ENCODE peak calls at places on chromosomes 2 and 18, in four cellular contexts. K is trophoblast cell, D is neuronal stem cell, F is H1. N is an unnamed sample. For H3K4me1, the result is how much of the 10 kb centered on the place peaks cover.

GRCh38 chr2:62196278-62196901 is 475 bp downstream of the B3GNT2 start:
- DNase-seq in F (peak), K (peak), D (peak), N (peak)

GRCh38 chr2:227164745-227165350 is 424 bp downstream of the COL4A3 start:
- DNase-seq in F (no peak), D (peak), K (no peak), N (no peak)

GRCh38 chr18:1062592-1062991 is 157.9 kb downstream of the ADCYAP1 start:
- DNase-seq in K (no peak), D (no peak), F (no peak), N (no peak)

GRCh38 chr18:22250026-22250425 is 80.6 kb downstream of the GATA6 start:
- DNase-seq in D (no peak), K (no peak), F (no peak), N (no peak)

GRCh38 chr2:40369619-40370397 is 82.1 kb downstream of the SLC8A1 start:
- DNase-seq in K (no peak), D (no peak), F (no peak), N (no peak)

GRCh38 chr2:102660574-102660973 is 41.2 kb downstream of the SLC9A2 start:
- DNase-seq in F (no peak), D (no peak), K (peak), N (no peak)

GRCh38 chr2:170953976-170954375 is 24.9 kb downstream of the GORASP2 start:
- DNase-seq in D (no peak), K (no peak), F (no peak), N (peak)

GRCh38 chr2:17576802-17577201 is 36.3 kb downstream of the VSNL1 start:
- DNase-seq in K (no peak), D (no peak), F (no peak), N (no peak)

GRCh38 chr2:220499281-220499680 is 871.9 kb downstream of the SLC4A3 start:
- DNase-seq in F (no peak), K (peak), D (no peak), N (peak)

GRCh38 chr2:120737802-120738516 is 2.3 kb downstream of the GLI2 start:
- DNase-seq in D (no peak), K (no peak), F (peak), N (peak)

GRCh38 chr2:147198651-147199171 is 646.1 kb upstream of the ACVR2A start:
- DNase-seq in K (no peak), D (no peak), F (no peak), N (no peak)

GRCh38 chr2:43088148-43089073 is 138.0 kb downstream of the ZFP36L2 start:
- DNase-seq in F (no peak), D (no peak), K (peak), N (peak)

GRCh38 chr18:32529737-32530420 is 59.2 kb upstream of the GAREM1 start:
- DNase-seq in K (no peak), F (no peak), D (no peak), N (no peak)

GRCh38 chr2:69946351-69947077 is 14.9 kb downstream of the ASPRV1 start:
- DNase-seq in F (no peak), D (no peak), K (no peak), N (peak)

GRCh38 chr2:20595439-20596192 is 55.3 kb downstream of the HS1BP3 start:
- DNase-seq in K (peak), F (no peak), D (no peak), N (peak)

GRCh38 chr2:37205689-37206341 is 9.5 kb downstream of the CEBPZOS start:
- DNase-seq in F (no peak), D (no peak), K (no peak), N (no peak)

GRCh38 chr2:72864500-72864899 is 22.7 kb upstream of the SPR start:
- DNase-seq in D (no peak), K (no peak), F (no peak), N (peak)

GRCh38 chr18:62717850-62718229 is 2.5 kb downstream of the PHLPP1 start:
- DNase-seq in F (no peak), K (no peak), D (no peak), N (peak)

DNA sequence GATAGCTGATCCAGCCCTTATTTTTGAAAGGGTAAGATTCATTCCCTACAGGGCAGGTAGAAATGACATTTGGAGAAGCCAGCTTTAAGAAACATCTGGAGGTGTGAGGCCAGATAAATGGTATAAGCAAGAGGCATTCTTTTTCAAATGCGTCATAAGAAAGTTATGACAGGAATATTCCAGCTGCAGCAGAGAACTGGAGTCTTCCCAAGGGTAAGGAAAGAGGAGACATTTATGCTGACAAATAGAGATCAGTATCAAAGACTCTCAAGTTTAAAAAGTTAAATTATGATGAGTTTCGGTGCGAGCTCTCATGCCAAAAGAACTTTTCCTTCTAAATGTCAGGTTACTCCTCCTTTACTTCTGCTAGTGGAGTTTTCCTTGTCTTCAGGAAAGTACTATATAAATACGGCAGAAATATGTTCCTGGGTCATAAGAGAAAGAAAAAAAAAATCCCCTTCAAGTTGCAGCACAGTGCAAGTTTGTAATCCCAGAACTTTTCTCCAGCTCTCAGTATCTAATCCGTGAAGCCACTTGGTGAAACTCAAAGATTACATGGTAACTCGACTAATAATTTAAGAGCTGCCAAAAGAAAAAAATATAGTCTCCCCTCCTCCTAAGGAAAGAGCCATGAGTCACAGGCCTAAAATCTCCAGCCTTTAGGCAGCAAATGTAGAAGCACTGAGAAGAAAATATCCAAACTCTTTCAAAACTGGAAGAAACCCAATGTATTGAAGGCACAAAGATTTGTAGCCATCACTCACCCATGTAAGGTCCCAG is 428.1 kb downstream of the MEIS1 start:
- DNase-seq in D (no peak), F (no peak), K (peak), N (peak)
- H4K8ac ChIP-seq in D (no peak), F (no peak), K (no peak), N (no peak)

DNA sequence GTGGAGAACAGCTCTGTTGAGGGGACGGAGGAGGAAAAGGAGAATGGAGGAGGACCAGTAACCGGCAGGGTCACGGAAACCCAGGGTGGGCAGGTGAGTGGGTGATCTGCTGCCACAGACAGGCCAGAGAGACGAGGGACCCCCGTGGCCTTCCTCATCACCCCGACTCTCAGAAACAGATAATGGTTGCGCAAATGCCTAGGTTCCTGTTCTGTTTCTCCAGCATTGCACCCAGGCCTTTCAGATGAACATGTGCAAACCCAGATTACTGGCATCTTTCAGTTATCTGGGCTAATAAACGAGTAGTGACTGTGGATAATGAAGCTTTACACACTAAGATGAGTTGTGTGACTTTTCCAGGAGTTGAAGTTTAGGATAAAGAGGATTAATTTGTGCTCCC is 46.5 kb downstream of the TET3 start:
- DNase-seq in F (no peak), D (no peak), K (no peak), N (no peak)
- H3K4me1 ChIP-seq in F (under half), D (under half), K (under half), N (under half)

DNA sequence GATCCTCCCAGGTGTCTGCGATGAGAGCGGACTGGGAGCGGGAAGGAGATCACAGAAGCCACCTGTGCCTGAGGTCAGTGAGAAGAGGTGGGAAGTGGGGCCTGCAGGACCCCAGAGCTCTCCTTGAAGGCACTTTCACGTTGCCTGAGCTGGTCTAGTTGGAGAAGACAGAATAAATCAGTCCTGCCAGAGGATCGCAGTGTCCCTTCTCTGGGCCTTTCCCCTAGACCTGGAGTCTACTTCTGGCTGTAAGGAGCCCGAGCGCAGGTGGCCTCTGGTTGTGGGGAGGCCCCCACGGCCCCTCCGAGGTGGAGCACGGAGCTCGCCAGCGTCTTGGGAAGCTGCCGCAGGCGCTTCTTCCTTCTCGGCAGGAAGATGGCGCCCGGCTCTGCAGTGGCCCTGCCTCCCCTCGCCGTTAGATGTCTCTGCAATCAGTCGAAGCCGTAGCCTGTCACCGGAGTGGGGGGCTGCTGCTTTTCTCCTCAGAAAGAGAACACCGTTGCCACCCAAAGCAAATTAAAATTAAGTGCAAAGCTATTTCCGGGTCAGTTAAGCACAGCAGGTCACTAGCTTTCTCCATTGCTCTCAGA is 212.0 kb upstream of the MYT1L start:
- DNase-seq in F (peak), D (no peak), K (no peak), N (no peak)
- H4K8ac ChIP-seq in F (peak), D (no peak), K (no peak), N (no peak)

GRCh38 chr18:48153641-48154481 is 223.4 kb upstream of the SMAD2 start:
- DNase-seq in D (no peak), K (peak), F (no peak), N (peak)
- H3K4me1 ChIP-seq in D (under half), K (under half), F (under half), N (under half)

GRCh38 chr2:66683599-66683998 is 248.7 kb downstream of the MEIS1 start:
- DNase-seq in D (no peak), F (no peak), K (no peak), N (no peak)

GRCh38 chr2:66682476-66682875 is 247.6 kb downstream of the MEIS1 start:
- DNase-seq in D (no peak), F (no peak), K (no peak), N (no peak)

GRCh38 chr2:66683068-66683467 is 248.1 kb downstream of the MEIS1 start:
- DNase-seq in D (no peak), K (no peak), F (no peak), N (no peak)

GRCh38 chr2:66686768-66687167 is 251.8 kb downstream of the MEIS1 start:
- DNase-seq in D (no peak), K (no peak), F (no peak), N (peak)

DNA sequence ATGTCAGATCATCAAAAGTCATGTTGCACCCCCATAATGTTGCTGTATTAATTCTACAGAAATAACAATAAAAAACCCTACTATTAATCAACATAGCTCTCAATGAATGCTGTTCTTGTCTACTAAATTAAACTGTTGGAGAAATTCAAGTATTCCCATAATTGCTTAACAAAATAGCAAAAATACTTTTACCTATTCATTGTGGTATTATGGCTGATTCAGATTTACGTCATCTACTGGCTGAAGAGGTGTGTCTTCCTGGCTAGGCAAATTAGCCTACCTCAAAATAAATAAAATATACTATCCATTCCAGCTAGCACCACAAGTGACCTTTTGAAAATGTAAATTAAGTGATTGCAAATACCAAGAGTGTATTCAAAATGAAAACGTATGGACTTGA is 249.4 kb downstream of the MEIS1 start:
- DNase-seq in K (no peak), D (no peak), F (no peak), N (no peak)
- H4K8ac ChIP-seq in K (no peak), D (no peak), F (no peak), N (no peak)

DNA sequence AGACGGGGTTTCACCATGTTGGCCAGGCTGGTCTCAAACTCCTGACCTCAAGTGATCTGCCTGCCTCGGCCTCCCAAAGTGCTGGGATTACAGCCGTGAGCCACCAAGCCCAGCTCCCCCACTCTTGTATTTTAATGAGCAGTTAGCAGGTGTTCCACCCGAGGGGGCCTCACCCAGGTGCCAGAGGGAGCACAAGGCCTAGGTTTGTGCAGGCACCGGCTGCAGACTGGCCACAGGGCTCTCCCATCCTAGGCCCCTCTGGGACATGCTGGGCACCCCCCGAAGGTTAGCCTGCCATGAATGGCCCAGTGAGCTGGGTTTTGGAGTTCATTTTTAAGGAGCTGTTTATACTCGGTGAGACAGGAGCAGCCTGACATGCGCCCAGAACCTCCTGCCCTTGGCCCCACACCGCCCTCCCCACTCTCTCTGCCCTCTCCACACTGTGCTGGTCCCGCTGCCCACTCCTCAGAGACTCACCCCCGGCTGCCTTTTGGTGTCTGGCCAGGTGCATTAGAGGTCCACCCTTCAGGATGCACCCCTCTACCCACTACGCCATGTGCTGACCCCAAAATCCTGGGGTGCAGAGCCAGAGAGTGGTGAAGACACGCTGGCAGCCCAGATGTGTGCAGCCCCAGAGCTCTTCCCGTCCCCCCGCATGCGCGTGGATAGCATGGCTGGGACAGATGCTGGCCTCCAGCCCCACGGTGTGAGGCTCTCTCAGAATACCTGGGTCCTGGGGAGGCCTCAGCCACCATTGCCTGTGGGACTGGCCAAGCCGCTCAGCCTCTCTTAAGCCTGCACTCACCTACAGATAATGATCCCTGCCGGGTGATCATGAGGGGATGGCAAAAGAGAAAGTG is 11.2 kb upstream of the KLF11 start:
- DNase-seq in F (no peak), D (no peak), K (no peak), N (no peak)
- H3K4me1 ChIP-seq in F (under half), D (under half), K (under half), N (under half)

GRCh38 chr2:99354060-99354459 is 16.9 kb downstream of the EIF5B start:
- DNase-seq in K (no peak), F (no peak), D (no peak), N (peak)
- H4K8ac ChIP-seq in K (no peak), F (no peak), D (no peak), N (no peak)